ENCODE peak calls at places on chromosome 10, in seven cellular contexts. G is esophagus squamous epithelium, T is T-helper 2 cell, W is activated T-cell treated with anti-CD3 and anti-CD28 coated beads for 24 hours, C is pancreas, R is COR-L47, A is kidney epithelial cell. Z is an unnamed sample.

GRCh38 chr10:74778436-74779094 is 47.8 kb upstream of the KAT6B start:
- DNase-seq in G (no peak), T (no peak), W (no peak), C (no peak), R (no peak), A (no peak), Z (no peak)

GRCh38 chr10:124903119-124903518 is 38.8 kb upstream of the ZRANB1 start:
- DNase-seq in G (no peak), T (no peak), W (no peak), C (no peak), R (no peak), A (no peak), Z (no peak)

GRCh38 chr10:35874326-35875070 is 232.4 kb upstream of the FZD8 start:
- DNase-seq in G (no peak), T (no peak), W (no peak), C (no peak), R (no peak), A (no peak), Z (no peak)

GRCh38 chr10:48939790-48940325 is at the start of gene LRRC18:
- DNase-seq in G (no peak), T (no peak), W (no peak), C (no peak), R (no peak), A (no peak), Z (no peak)

GRCh38 chr10:29254123-29255046 is 34.5 kb upstream of the LYZL1 start:
- DNase-seq in G (no peak), T (no peak), W (no peak), C (no peak), R (no peak), A (no peak), Z (peak)

GRCh38 chr10:8174762-8175161 is 120.3 kb downstream of the GATA3 start:
- DNase-seq in G (no peak), T (no peak), W (no peak), C (no peak), R (no peak), A (no peak), Z (peak)

GRCh38 chr10:3331104-3331645 is 158.6 kb upstream of the PITRM1 start:
- DNase-seq in G (no peak), T (no peak), W (no peak), C (no peak), R (no peak), A (no peak), Z (no peak)

GRCh38 chr10:4943821-4944220 is 19.4 kb upstream of the AKR1C1 start:
- DNase-seq in G (no peak), T (no peak), W (no peak), C (no peak), R (no peak), A (no peak), Z (no peak)

GRCh38 chr10:132446661-132447445 is 49.9 kb downstream of the PWWP2B start:
- DNase-seq in G (no peak), T (peak), W (peak), C (peak), R (peak), A (peak), Z (peak)

GRCh38 chr10:35152992-35153391 is 26.3 kb downstream of the CREM start:
- DNase-seq in G (no peak), T (no peak), W (no peak), C (no peak), R (no peak), A (no peak), Z (no peak)

GRCh38 chr10:100229819-100230422 is 525 bp upstream of the CHUK start:
- DNase-seq in G (no peak), T (no peak), W (no peak), C (no peak), R (no peak), A (no peak), Z (no peak)

GRCh38 chr10:127984944-127985343 is 78.0 kb downstream of the PTPRE start:
- DNase-seq in G (no peak), T (no peak), W (no peak), C (no peak), R (no peak), A (no peak), Z (no peak)

GRCh38 chr10:75304740-75305380 is 69.1 kb upstream of the COMTD1 start:
- DNase-seq in G (no peak), T (no peak), W (no peak), C (no peak), R (no peak), A (no peak), Z (no peak)

GRCh38 chr10:124579003-124579384 is 117.4 kb downstream of the LHPP start:
- DNase-seq in G (no peak), T (no peak), W (no peak), C (no peak), R (no peak), A (no peak), Z (peak)